ENCODE peak calls at places on chromosomes 11 and 22, in seven cellular contexts. One of them, this sample, is unnamed.

GRCh38 chr11:69362315-69362714 is 68.4 kb downstream of the MYEOV start:
- DNase-seq in activated T-cell treated with anti-CD3 and anti-CD28 coated beads, Interleukin-2, amount 50 U/mL, for 1 hour: no peak
- DNase-seq in tibial artery: no peak
- DNase-seq in activated CD8-positive, alpha-beta T cell treated with anti-CD3 and anti-CD28 coated beads for 36 hours: no peak
- DNase-seq in adipocyte: no peak
- DNase-seq in effector memory CD8-positive, alpha-beta T cell: no peak
- DNase-seq in AG04449: no peak
- DNase-seq in this sample: no peak

GRCh38 chr11:68373810-68374501 is 61.6 kb downstream of the LRP5 start:
- DNase-seq in activated T-cell treated with anti-CD3 and anti-CD28 coated beads, Interleukin-2, amount 50 U/mL, for 1 hour: no peak
- DNase-seq in tibial artery: no peak
- DNase-seq in activated CD8-positive, alpha-beta T cell treated with anti-CD3 and anti-CD28 coated beads for 36 hours: no peak
- DNase-seq in adipocyte: peak; percentile 59
- DNase-seq in effector memory CD8-positive, alpha-beta T cell: no peak
- DNase-seq in AG04449: no peak
- DNase-seq in this sample: no peak

GRCh38 chr22:35493074-35493473 is 47.6 kb upstream of the RASD2 start:
- DNase-seq in activated T-cell treated with anti-CD3 and anti-CD28 coated beads, Interleukin-2, amount 50 U/mL, for 1 hour: no peak
- DNase-seq in tibial artery: no peak
- DNase-seq in activated CD8-positive, alpha-beta T cell treated with anti-CD3 and anti-CD28 coated beads for 36 hours: no peak
- DNase-seq in adipocyte: no peak
- DNase-seq in effector memory CD8-positive, alpha-beta T cell: no peak
- DNase-seq in AG04449: no peak
- DNase-seq in this sample: no peak

GRCh38 chr11:6864436-6864835 is 1.6 kb downstream of the OR10A2 start:
- DNase-seq in activated T-cell treated with anti-CD3 and anti-CD28 coated beads, Interleukin-2, amount 50 U/mL, for 1 hour: no peak
- DNase-seq in tibial artery: no peak
- DNase-seq in activated CD8-positive, alpha-beta T cell treated with anti-CD3 and anti-CD28 coated beads for 36 hours: no peak
- DNase-seq in adipocyte: peak; percentile 3
- DNase-seq in effector memory CD8-positive, alpha-beta T cell: no peak
- DNase-seq in AG04449: no peak
- DNase-seq in this sample: no peak

GRCh38 chr11:58965246-58965985 is 26.1 kb downstream of the GLYATL1 start:
- DNase-seq in activated T-cell treated with anti-CD3 and anti-CD28 coated beads, Interleukin-2, amount 50 U/mL, for 1 hour: no peak
- DNase-seq in tibial artery: no peak
- DNase-seq in activated CD8-positive, alpha-beta T cell treated with anti-CD3 and anti-CD28 coated beads for 36 hours: no peak
- DNase-seq in adipocyte: peak; percentile 11
- DNase-seq in effector memory CD8-positive, alpha-beta T cell: no peak
- DNase-seq in AG04449: peak; percentile 12
- DNase-seq in this sample: no peak

GRCh38 chr11:65887723-65888162 is 528 bp downstream of the FIBP start:
- DNase-seq in activated T-cell treated with anti-CD3 and anti-CD28 coated beads, Interleukin-2, amount 50 U/mL, for 1 hour: no peak
- DNase-seq in tibial artery: no peak
- DNase-seq in activated CD8-positive, alpha-beta T cell treated with anti-CD3 and anti-CD28 coated beads for 36 hours: peak; percentile 22
- DNase-seq in adipocyte: no peak
- DNase-seq in effector memory CD8-positive, alpha-beta T cell: no peak
- DNase-seq in AG04449: no peak
- DNase-seq in this sample: no peak

GRCh38 chr11:111335596-111335995 is 37.2 kb downstream of the POU2AF3 start:
- DNase-seq in activated T-cell treated with anti-CD3 and anti-CD28 coated beads, Interleukin-2, amount 50 U/mL, for 1 hour: no peak
- DNase-seq in tibial artery: no peak
- DNase-seq in activated CD8-positive, alpha-beta T cell treated with anti-CD3 and anti-CD28 coated beads for 36 hours: no peak
- DNase-seq in adipocyte: peak; percentile 41
- DNase-seq in effector memory CD8-positive, alpha-beta T cell: no peak
- DNase-seq in AG04449: no peak
- DNase-seq in this sample: no peak

GRCh38 chr22:40685406-40685805 is 6.1 kb downstream of the MCHR1 start:
- DNase-seq in activated T-cell treated with anti-CD3 and anti-CD28 coated beads, Interleukin-2, amount 50 U/mL, for 1 hour: no peak
- DNase-seq in tibial artery: no peak
- DNase-seq in activated CD8-positive, alpha-beta T cell treated with anti-CD3 and anti-CD28 coated beads for 36 hours: peak; percentile 51
- DNase-seq in adipocyte: no peak
- DNase-seq in effector memory CD8-positive, alpha-beta T cell: peak; percentile 27
- DNase-seq in AG04449: no peak
- DNase-seq in this sample: peak; percentile 21

GRCh38 chr11:17703951-17704350 is 15.4 kb upstream of the MYOD1 start:
- DNase-seq in activated T-cell treated with anti-CD3 and anti-CD28 coated beads, Interleukin-2, amount 50 U/mL, for 1 hour: no peak
- DNase-seq in tibial artery: no peak
- DNase-seq in activated CD8-positive, alpha-beta T cell treated with anti-CD3 and anti-CD28 coated beads for 36 hours: no peak
- DNase-seq in adipocyte: no peak
- DNase-seq in effector memory CD8-positive, alpha-beta T cell: no peak
- DNase-seq in AG04449: no peak
- DNase-seq in this sample: no peak

GRCh38 chr22:46023558-46023981 is 46.6 kb upstream of the WNT7B start:
- DNase-seq in activated T-cell treated with anti-CD3 and anti-CD28 coated beads, Interleukin-2, amount 50 U/mL, for 1 hour: no peak
- DNase-seq in tibial artery: no peak
- DNase-seq in activated CD8-positive, alpha-beta T cell treated with anti-CD3 and anti-CD28 coated beads for 36 hours: no peak
- DNase-seq in adipocyte: no peak
- DNase-seq in effector memory CD8-positive, alpha-beta T cell: no peak
- DNase-seq in AG04449: no peak
- DNase-seq in this sample: no peak

GRCh38 chr11:117319214-117319840 is 3.3 kb upstream of the BACE1 start:
- DNase-seq in activated T-cell treated with anti-CD3 and anti-CD28 coated beads, Interleukin-2, amount 50 U/mL, for 1 hour: no peak
- DNase-seq in tibial artery: no peak
- DNase-seq in activated CD8-positive, alpha-beta T cell treated with anti-CD3 and anti-CD28 coated beads for 36 hours: no peak
- DNase-seq in adipocyte: peak; percentile 42
- DNase-seq in effector memory CD8-positive, alpha-beta T cell: no peak
- DNase-seq in AG04449: peak; percentile 57
- DNase-seq in this sample: no peak

GRCh38 chr22:36398602-36399472 is 11.1 kb upstream of the MYH9 start:
- DNase-seq in activated T-cell treated with anti-CD3 and anti-CD28 coated beads, Interleukin-2, amount 50 U/mL, for 1 hour: no peak
- DNase-seq in tibial artery: no peak
- DNase-seq in activated CD8-positive, alpha-beta T cell treated with anti-CD3 and anti-CD28 coated beads for 36 hours: no peak
- DNase-seq in adipocyte: peak; percentile 49
- DNase-seq in effector memory CD8-positive, alpha-beta T cell: no peak
- DNase-seq in AG04449: no peak
- DNase-seq in this sample: no peak

GRCh38 chr22:37179622-37180420 is 8.2 kb downstream of the C1QTNF6 start:
- DNase-seq in activated T-cell treated with anti-CD3 and anti-CD28 coated beads, Interleukin-2, amount 50 U/mL, for 1 hour: no peak
- DNase-seq in tibial artery: no peak
- DNase-seq in activated CD8-positive, alpha-beta T cell treated with anti-CD3 and anti-CD28 coated beads for 36 hours: no peak
- DNase-seq in adipocyte: no peak
- DNase-seq in effector memory CD8-positive, alpha-beta T cell: no peak
- DNase-seq in AG04449: no peak
- DNase-seq in this sample: no peak

GRCh38 chr11:1628506-1629325 is 859 bp upstream of the KRTAP5-5 start:
- DNase-seq in activated T-cell treated with anti-CD3 and anti-CD28 coated beads, Interleukin-2, amount 50 U/mL, for 1 hour: peak; percentile 71
- DNase-seq in tibial artery: no peak
- DNase-seq in activated CD8-positive, alpha-beta T cell treated with anti-CD3 and anti-CD28 coated beads for 36 hours: peak; percentile 63
- DNase-seq in adipocyte: peak; percentile 76
- DNase-seq in effector memory CD8-positive, alpha-beta T cell: peak; percentile 64
- DNase-seq in AG04449: no peak
- DNase-seq in this sample: peak; percentile 54

GRCh38 chr11:7691759-7692334 is 14.4 kb downstream of the OVCH2 start:
- DNase-seq in activated T-cell treated with anti-CD3 and anti-CD28 coated beads, Interleukin-2, amount 50 U/mL, for 1 hour: no peak
- DNase-seq in tibial artery: no peak
- DNase-seq in activated CD8-positive, alpha-beta T cell treated with anti-CD3 and anti-CD28 coated beads for 36 hours: no peak
- DNase-seq in adipocyte: peak; percentile 40
- DNase-seq in effector memory CD8-positive, alpha-beta T cell: no peak
- DNase-seq in AG04449: no peak
- DNase-seq in this sample: no peak

GRCh38 chr11:10942621-10943020 is 84.8 kb upstream of the ZBED5 start:
- DNase-seq in activated T-cell treated with anti-CD3 and anti-CD28 coated beads, Interleukin-2, amount 50 U/mL, for 1 hour: no peak
- DNase-seq in tibial artery: no peak
- DNase-seq in activated CD8-positive, alpha-beta T cell treated with anti-CD3 and anti-CD28 coated beads for 36 hours: no peak
- DNase-seq in adipocyte: no peak
- DNase-seq in effector memory CD8-positive, alpha-beta T cell: no peak
- DNase-seq in AG04449: no peak
- DNase-seq in this sample: no peak

GRCh38 chr22:48636746-48637145 is 1190.9 kb downstream of the BRD1 start:
- DNase-seq in activated T-cell treated with anti-CD3 and anti-CD28 coated beads, Interleukin-2, amount 50 U/mL, for 1 hour: no peak
- DNase-seq in tibial artery: no peak
- DNase-seq in activated CD8-positive, alpha-beta T cell treated with anti-CD3 and anti-CD28 coated beads for 36 hours: no peak
- DNase-seq in adipocyte: no peak
- DNase-seq in effector memory CD8-positive, alpha-beta T cell: no peak
- DNase-seq in AG04449: no peak
- DNase-seq in this sample: no peak

GRCh38 chr22:49663823-49664222 is 163.8 kb downstream of the BRD1 start:
- DNase-seq in activated T-cell treated with anti-CD3 and anti-CD28 coated beads, Interleukin-2, amount 50 U/mL, for 1 hour: peak; percentile 7
- DNase-seq in tibial artery: no peak
- DNase-seq in activated CD8-positive, alpha-beta T cell treated with anti-CD3 and anti-CD28 coated beads for 36 hours: no peak
- DNase-seq in adipocyte: no peak
- DNase-seq in effector memory CD8-positive, alpha-beta T cell: no peak
- DNase-seq in AG04449: no peak
- DNase-seq in this sample: no peak

GRCh38 chr11:66459138-66459778 is 7.4 kb upstream of the PELI3 start:
- DNase-seq in activated T-cell treated with anti-CD3 and anti-CD28 coated beads, Interleukin-2, amount 50 U/mL, for 1 hour: no peak
- DNase-seq in tibial artery: no peak
- DNase-seq in activated CD8-positive, alpha-beta T cell treated with anti-CD3 and anti-CD28 coated beads for 36 hours: peak; percentile 70
- DNase-seq in adipocyte: no peak
- DNase-seq in effector memory CD8-positive, alpha-beta T cell: no peak
- DNase-seq in AG04449: no peak
- DNase-seq in this sample: no peak

GRCh38 chr11:75768909-75769771 is 562 bp downstream of the DGAT2 start:
- DNase-seq in activated T-cell treated with anti-CD3 and anti-CD28 coated beads, Interleukin-2, amount 50 U/mL, for 1 hour: no peak
- DNase-seq in tibial artery: no peak
- DNase-seq in activated CD8-positive, alpha-beta T cell treated with anti-CD3 and anti-CD28 coated beads for 36 hours: no peak
- DNase-seq in adipocyte: no peak
- DNase-seq in effector memory CD8-positive, alpha-beta T cell: no peak
- DNase-seq in AG04449: no peak
- DNase-seq in this sample: peak; percentile 2

GRCh38 chr22:16955678-16956210 is 52.3 kb downstream of the GAB4 start:
- DNase-seq in activated T-cell treated with anti-CD3 and anti-CD28 coated beads, Interleukin-2, amount 50 U/mL, for 1 hour: no peak
- DNase-seq in tibial artery: no peak
- DNase-seq in activated CD8-positive, alpha-beta T cell treated with anti-CD3 and anti-CD28 coated beads for 36 hours: peak; percentile 9
- DNase-seq in adipocyte: no peak
- DNase-seq in effector memory CD8-positive, alpha-beta T cell: no peak
- DNase-seq in AG04449: no peak
- DNase-seq in this sample: no peak

GRCh38 chr22:17436382-17436951 is 67.2 kb downstream of the CECR2 start:
- DNase-seq in activated T-cell treated with anti-CD3 and anti-CD28 coated beads, Interleukin-2, amount 50 U/mL, for 1 hour: no peak
- DNase-seq in tibial artery: no peak
- DNase-seq in activated CD8-positive, alpha-beta T cell treated with anti-CD3 and anti-CD28 coated beads for 36 hours: no peak
- DNase-seq in adipocyte: no peak
- DNase-seq in effector memory CD8-positive, alpha-beta T cell: no peak
- DNase-seq in AG04449: no peak
- DNase-seq in this sample: no peak

GRCh38 chr11:16153951-16154350 is 202.4 kb downstream of the SOX6 start:
- DNase-seq in activated T-cell treated with anti-CD3 and anti-CD28 coated beads, Interleukin-2, amount 50 U/mL, for 1 hour: no peak
- DNase-seq in tibial artery: no peak
- DNase-seq in activated CD8-positive, alpha-beta T cell treated with anti-CD3 and anti-CD28 coated beads for 36 hours: no peak
- DNase-seq in adipocyte: no peak
- DNase-seq in effector memory CD8-positive, alpha-beta T cell: no peak
- DNase-seq in AG04449: no peak
- DNase-seq in this sample: no peak

GRCh38 chr11:122661182-122661945 is 5.8 kb downstream of the UBASH3B start:
- DNase-seq in activated T-cell treated with anti-CD3 and anti-CD28 coated beads, Interleukin-2, amount 50 U/mL, for 1 hour: no peak
- DNase-seq in tibial artery: no peak
- DNase-seq in activated CD8-positive, alpha-beta T cell treated with anti-CD3 and anti-CD28 coated beads for 36 hours: no peak
- DNase-seq in adipocyte: peak; percentile 92
- DNase-seq in effector memory CD8-positive, alpha-beta T cell: no peak
- DNase-seq in AG04449: no peak
- DNase-seq in this sample: no peak

GRCh38 chr11:47156951-47157350 is 19.7 kb downstream of the ARFGAP2 start:
- DNase-seq in activated T-cell treated with anti-CD3 and anti-CD28 coated beads, Interleukin-2, amount 50 U/mL, for 1 hour: no peak
- DNase-seq in tibial artery: no peak
- DNase-seq in activated CD8-positive, alpha-beta T cell treated with anti-CD3 and anti-CD28 coated beads for 36 hours: no peak
- DNase-seq in adipocyte: no peak
- DNase-seq in effector memory CD8-positive, alpha-beta T cell: no peak
- DNase-seq in AG04449: no peak
- DNase-seq in this sample: no peak

GRCh38 chr11:78791964-78792363 is 217.3 kb upstream of the NARS2 start:
- DNase-seq in activated T-cell treated with anti-CD3 and anti-CD28 coated beads, Interleukin-2, amount 50 U/mL, for 1 hour: no peak
- DNase-seq in tibial artery: no peak
- DNase-seq in activated CD8-positive, alpha-beta T cell treated with anti-CD3 and anti-CD28 coated beads for 36 hours: no peak
- DNase-seq in adipocyte: no peak
- DNase-seq in effector memory CD8-positive, alpha-beta T cell: no peak
- DNase-seq in AG04449: no peak
- DNase-seq in this sample: no peak

GRCh38 chr11:76226626-76227025 is 20.3 kb upstream of the WNT11 start:
- DNase-seq in activated T-cell treated with anti-CD3 and anti-CD28 coated beads, Interleukin-2, amount 50 U/mL, for 1 hour: no peak
- DNase-seq in tibial artery: no peak
- DNase-seq in activated CD8-positive, alpha-beta T cell treated with anti-CD3 and anti-CD28 coated beads for 36 hours: no peak
- DNase-seq in adipocyte: no peak
- DNase-seq in effector memory CD8-positive, alpha-beta T cell: no peak
- DNase-seq in AG04449: no peak
- DNase-seq in this sample: no peak

GRCh38 chr22:20084547-20085413 is 4.7 kb downstream of the DGCR8 start:
- DNase-seq in activated T-cell treated with anti-CD3 and anti-CD28 coated beads, Interleukin-2, amount 50 U/mL, for 1 hour: no peak
- DNase-seq in tibial artery: no peak
- DNase-seq in activated CD8-positive, alpha-beta T cell treated with anti-CD3 and anti-CD28 coated beads for 36 hours: peak; percentile 57
- DNase-seq in adipocyte: peak; percentile 8
- DNase-seq in effector memory CD8-positive, alpha-beta T cell: no peak
- DNase-seq in AG04449: no peak
- DNase-seq in this sample: no peak

GRCh38 chr22:40348025-40348658 is 1.8 kb downstream of the ADSL start:
- DNase-seq in activated T-cell treated with anti-CD3 and anti-CD28 coated beads, Interleukin-2, amount 50 U/mL, for 1 hour: peak; percentile 74
- DNase-seq in tibial artery: peak; percentile 45
- DNase-seq in activated CD8-positive, alpha-beta T cell treated with anti-CD3 and anti-CD28 coated beads for 36 hours: peak; percentile 84
- DNase-seq in adipocyte: peak; percentile 80
- DNase-seq in effector memory CD8-positive, alpha-beta T cell: peak; percentile 66
- DNase-seq in AG04449: no peak
- DNase-seq in this sample: peak; percentile 68

GRCh38 chr11:77596626-77597025 is 6.9 kb downstream of the AQP11 start:
- DNase-seq in activated T-cell treated with anti-CD3 and anti-CD28 coated beads, Interleukin-2, amount 50 U/mL, for 1 hour: no peak
- DNase-seq in tibial artery: no peak
- DNase-seq in activated CD8-positive, alpha-beta T cell treated with anti-CD3 and anti-CD28 coated beads for 36 hours: no peak
- DNase-seq in adipocyte: peak; percentile 93
- DNase-seq in effector memory CD8-positive, alpha-beta T cell: no peak
- DNase-seq in AG04449: peak; percentile 46
- DNase-seq in this sample: no peak

This sample was measured in naive thymus-derived CD4-positive, alpha-beta T cell.